ENCODE peak calls at places on chromosomes 6 and 20, in four cellular contexts. One of them, this sample, is unnamed.

GRCh38 chr6:45969883-45970282 is 45.8 kb downstream of the CLIC5 start:
- DNase-seq in retina: no peak
- DNase-seq in nephron progenitor cell: no peak
- DNase-seq in cardiac fibroblast: no peak
- DNase-seq in this sample: no peak

GRCh38 chr6:132209351-132209750 is 191.9 kb downstream of the MOXD1 start:
- DNase-seq in nephron progenitor cell: no peak
- DNase-seq in cardiac fibroblast: no peak
- DNase-seq in retina: no peak
- DNase-seq in this sample: no peak

GRCh38 chr6:11427827-11428245 is 109.7 kb upstream of the TMEM170B start:
- DNase-seq in nephron progenitor cell: no peak
- DNase-seq in retina: no peak
- DNase-seq in cardiac fibroblast: no peak
- DNase-seq in this sample: no peak

GRCh38 chr20:63123326-63123725 is 92.6 kb downstream of the YTHDF1 start:
- DNase-seq in nephron progenitor cell: peak
- DNase-seq in cardiac fibroblast: no peak
- DNase-seq in retina: no peak
- DNase-seq in this sample: no peak

GRCh38 chr6:139109558-139109957 is 25.3 kb upstream of the HECA start:
- DNase-seq in cardiac fibroblast: peak
- DNase-seq in nephron progenitor cell: no peak
- DNase-seq in retina: no peak
- DNase-seq in this sample: peak

GRCh38 chr20:22757424-22758189 is 173.2 kb upstream of the FOXA2 start:
- DNase-seq in nephron progenitor cell: no peak
- DNase-seq in cardiac fibroblast: no peak
- DNase-seq in retina: no peak
- DNase-seq in this sample: no peak

GRCh38 chr6:104958178-104958520 is 1.2 kb downstream of the LIN28B start:
- DNase-seq in nephron progenitor cell: no peak
- DNase-seq in cardiac fibroblast: no peak
- DNase-seq in retina: no peak
- DNase-seq in this sample: no peak

GRCh38 chr20:36472656-36473071 is 68.7 kb upstream of the MYL9 start:
- DNase-seq in nephron progenitor cell: no peak
- DNase-seq in retina: no peak
- DNase-seq in cardiac fibroblast: no peak
- DNase-seq in this sample: no peak